ENCODE peak calls at places on chromosomes 5 and 9, in eight cellular contexts. X is astrocyte; I is body of pancreas; Y is CD8-positive, alpha-beta T cell; W is mammary epithelial cell; G is AG10803; Z is A673; J is brain microvascular endothelial cell. K is an unnamed sample.

GRCh38 chr9:65411336-65411735 is 126.3 kb upstream of the FOXD4L5 start:
- DNase-seq in X (no peak), I (no peak), Y (no peak), W (no peak), G (no peak), Z (no peak), J (no peak), K (no peak)

GRCh38 chr9:111854799-111855198 is 41.8 kb upstream of the UGCG start:
- DNase-seq in X (no peak), I (no peak), Y (no peak), W (no peak), G (peak), Z (no peak), J (no peak), K (no peak)

GRCh38 chr5:94361832-94362754 is 256.3 kb downstream of the KIAA0825 start:
- DNase-seq in X (no peak), I (no peak), Y (no peak), W (peak), G (no peak), Z (no peak), J (no peak), K (peak)

GRCh38 chr9:6680797-6681146 is 35.2 kb upstream of the GLDC start:
- DNase-seq in X (peak), I (peak), Y (peak), W (no peak), G (peak), Z (peak), J (no peak), K (peak)

GRCh38 chr5:40227927-40228326 is 451.8 kb upstream of the PTGER4 start:
- DNase-seq in X (no peak), I (no peak), Y (no peak), W (no peak), G (no peak), Z (no peak), J (no peak), K (no peak)

GRCh38 chr9:116193636-116194035 is 40.0 kb downstream of the PAPPA start:
- DNase-seq in X (peak), I (no peak), Y (no peak), W (peak), G (peak), Z (no peak), J (peak), K (no peak)

GRCh38 chr5:103450333-103451061 is 112.1 kb downstream of the NUDT12 start:
- DNase-seq in X (peak), I (no peak), Y (no peak), W (peak), G (peak), Z (no peak), J (peak), K (no peak)

GRCh38 chr5:32439086-32439642 is 5.4 kb downstream of the ZFR start:
- DNase-seq in X (no peak), I (no peak), Y (no peak), W (no peak), G (no peak), Z (no peak), J (no peak), K (no peak)

GRCh38 chr9:137077758-137078693 is 709 bp downstream of the UAP1L1 start:
- DNase-seq in X (no peak), I (no peak), Y (peak), W (no peak), G (no peak), Z (no peak), J (no peak), K (no peak)

GRCh38 chr9:131734781-131735180 is 5.1 kb downstream of the RAPGEF1 start:
- DNase-seq in X (no peak), I (no peak), Y (no peak), W (no peak), G (no peak), Z (no peak), J (no peak), K (no peak)

GRCh38 chr5:102700126-102700851 is 54.8 kb upstream of the PAM start:
- DNase-seq in X (no peak), I (no peak), Y (no peak), W (no peak), G (peak), Z (no peak), J (no peak), K (no peak)

GRCh38 chr5:175214152-175214551 is 229.8 kb downstream of the DRD1 start:
- DNase-seq in X (peak), I (peak), Y (no peak), W (peak), G (peak), Z (no peak), J (peak), K (no peak)

GRCh38 chr9:87238545-87238944 is 259.1 kb upstream of the DAPK1 start:
- DNase-seq in X (no peak), I (no peak), Y (no peak), W (no peak), G (no peak), Z (no peak), J (peak), K (no peak)

GRCh38 chr9:33111621-33112020 is 35.1 kb upstream of the SMU1 start:
- DNase-seq in X (no peak), I (no peak), Y (no peak), W (no peak), G (no peak), Z (no peak), J (no peak), K (no peak)

GRCh38 chr5:180646289-180646962 is 3.0 kb downstream of the FLT4 start:
- DNase-seq in X (no peak), I (no peak), Y (no peak), W (no peak), G (no peak), Z (no peak), J (no peak), K (no peak)

GRCh38 chr5:143196601-143197259 is 206.8 kb downstream of the NR3C1 start:
- DNase-seq in X (no peak), I (no peak), Y (no peak), W (no peak), G (no peak), Z (no peak), J (no peak), K (no peak)

GRCh38 chr5:62538017-62538942 is 40.3 kb upstream of the LRRC70 start:
- DNase-seq in X (peak), I (no peak), Y (no peak), W (peak), G (peak), Z (peak), J (peak), K (no peak)

GRCh38 chr9:113746486-113746885 is 129.6 kb upstream of the ZNF618 start:
- DNase-seq in X (no peak), I (no peak), Y (no peak), W (peak), G (no peak), Z (no peak), J (no peak), K (no peak)

GRCh38 chr9:132605387-132605786 is 23.0 kb downstream of the BARHL1 start:
- DNase-seq in X (no peak), I (no peak), Y (no peak), W (no peak), G (no peak), Z (no peak), J (no peak), K (no peak)

GRCh38 chr5:69234457-69235268 is at the start of gene CDK7:
- DNase-seq in X (peak), I (peak), Y (peak), W (peak), G (peak), Z (peak), J (peak), K (peak)

GRCh38 chr5:154940375-154940771 is 500 bp upstream of the MRPL22 start:
- DNase-seq in X (no peak), I (no peak), Y (no peak), W (no peak), G (no peak), Z (no peak), J (no peak), K (no peak)

GRCh38 chr9:71814805-71815204 is 46.5 kb upstream of the CEMIP2 start:
- DNase-seq in X (no peak), I (no peak), Y (no peak), W (no peak), G (peak), Z (no peak), J (no peak), K (no peak)

GRCh38 chr5:43203373-43203772 is 11.3 kb downstream of the NIM1K start:
- DNase-seq in X (peak), I (no peak), Y (no peak), W (no peak), G (no peak), Z (no peak), J (no peak), K (no peak)

GRCh38 chr5:501040-501832 is 23.0 kb downstream of the SLC9A3 start:
- DNase-seq in X (no peak), I (no peak), Y (no peak), W (no peak), G (no peak), Z (no peak), J (no peak), K (no peak)

GRCh38 chr9:70506159-70506558 is 91.7 kb upstream of the KLF9 start:
- DNase-seq in X (no peak), I (no peak), Y (no peak), W (peak), G (peak), Z (no peak), J (no peak), K (no peak)

GRCh38 chr5:167716376-167716775 is 575.1 kb upstream of the WWC1 start:
- DNase-seq in X (peak), I (no peak), Y (no peak), W (no peak), G (peak), Z (no peak), J (no peak), K (no peak)

GRCh38 chr5:111066261-111066938 is 5.1 kb upstream of the TSLP start:
- DNase-seq in X (no peak), I (no peak), Y (no peak), W (no peak), G (no peak), Z (no peak), J (no peak), K (no peak)

GRCh38 chr9:109449036-109449798 is 48.9 kb downstream of the PTPN3 start:
- DNase-seq in X (no peak), I (no peak), Y (no peak), W (peak), G (no peak), Z (peak), J (peak), K (no peak)

GRCh38 chr5:132065351-132065937 is 5.0 kb downstream of the IL3 start:
- DNase-seq in X (peak), I (peak), Y (peak), W (peak), G (peak), Z (peak), J (peak), K (peak)

GRCh38 chr5:144547098-144547499 is 376.4 kb downstream of the KCTD16 start:
- DNase-seq in X (no peak), I (no peak), Y (no peak), W (no peak), G (peak), Z (no peak), J (no peak), K (no peak)

GRCh38 chr9:97781902-97782301 is 71.1 kb upstream of the FOXE1 start:
- DNase-seq in X (no peak), I (no peak), Y (no peak), W (no peak), G (no peak), Z (no peak), J (no peak), K (no peak)
- TF ChIP-seq CTCF in X (no peak), I (no peak), Y (no peak), W (peak), G (no peak), Z (no peak), J (no peak), K (no peak)

DNA sequence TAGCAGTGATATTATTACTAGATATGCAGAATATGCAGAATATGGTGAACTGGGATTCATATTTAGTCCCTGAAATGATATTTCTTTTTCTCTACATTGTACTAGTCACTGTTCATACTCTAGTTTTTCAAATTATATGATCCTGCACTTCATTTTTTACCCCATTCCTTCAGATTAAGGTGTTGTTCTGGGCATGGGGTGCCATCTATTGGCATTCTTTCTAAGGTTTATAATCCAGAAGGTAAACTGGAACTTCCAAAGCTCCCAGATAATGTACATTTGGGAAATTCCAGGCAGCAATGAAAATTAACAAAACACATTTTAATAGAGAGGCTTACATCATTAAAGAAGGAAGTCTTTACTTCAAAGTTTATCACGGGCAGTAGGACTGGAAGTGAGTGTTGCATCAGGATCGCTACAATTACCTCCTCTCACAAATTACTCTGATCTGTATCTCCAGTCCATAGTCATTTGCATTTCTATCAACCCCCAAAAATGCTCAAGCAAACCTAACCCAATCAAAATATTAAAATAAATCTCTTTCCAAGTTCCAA is 12.5 kb downstream of the RFX3 start:
- DNase-seq in X (no peak), I (no peak), Y (no peak), W (no peak), G (no peak), Z (peak), J (no peak), K (no peak)
- TF ChIP-seq CTCF in X (no peak), I (no peak), Y (no peak), W (peak), G (no peak), Z (no peak), J (no peak), K (no peak)

GRCh38 chr5:118042076-118042475 is 946.3 kb downstream of the DTWD2 start:
- DNase-seq in X (no peak), I (no peak), Y (no peak), W (no peak), G (no peak), Z (no peak), J (no peak), K (no peak)
- TF ChIP-seq CTCF in X (no peak), I (no peak), Y (no peak), W (peak), G (no peak), Z (peak), J (no peak), K (no peak)

GRCh38 chr5:65730910-65731309 is 8.9 kb downstream of the NLN start:
- DNase-seq in X (peak), I (no peak), Y (no peak), W (no peak), G (peak), Z (no peak), J (no peak), K (no peak)
- TF ChIP-seq CTCF in X (no peak), I (no peak), Y (no peak), W (no peak), G (no peak), Z (no peak), J (no peak), K (no peak)

GRCh38 chr9:76302543-76302942 is 91.7 kb downstream of the RFK start:
- DNase-seq in X (no peak), I (no peak), Y (no peak), W (no peak), G (no peak), Z (no peak), J (no peak), K (no peak)

GRCh38 chr9:76294301-76294700 is 99.9 kb downstream of the RFK start:
- DNase-seq in X (no peak), I (no peak), Y (no peak), W (no peak), G (no peak), Z (no peak), J (no peak), K (no peak)

GRCh38 chr9:76296561-76297276 is 97.5 kb downstream of the RFK start:
- DNase-seq in X (no peak), I (no peak), Y (no peak), W (no peak), G (no peak), Z (no peak), J (no peak), K (no peak)

GRCh38 chr9:76297721-76298239 is 96.4 kb downstream of the RFK start:
- DNase-seq in X (peak), I (peak), Y (no peak), W (no peak), G (peak), Z (no peak), J (peak), K (no peak)

GRCh38 chr9:76298497-76299144 is 95.6 kb downstream of the RFK start:
- DNase-seq in X (peak), I (no peak), Y (no peak), W (peak), G (peak), Z (no peak), J (no peak), K (no peak)
- TF ChIP-seq CTCF in X (no peak), I (no peak), Y (no peak), W (peak), G (peak), Z (no peak), J (peak), K (no peak)

K was measured in Calu3.